ENCODE peak calls at places on chromosomes 3 and 15, in five cellular contexts. V, T, U, K and B are unnamed samples.

GRCh38 chr15:69071265-69071664 is 56.8 kb downstream of the NOX5 start:
- DNase-seq in V (no peak), T (no peak), U (no peak), K (no peak), B (no peak)

GRCh38 chr3:14414841-14415464 is 12.5 kb downstream of the SLC6A6 start:
- DNase-seq in V (no peak), T (no peak), U (no peak), K (no peak), B (no peak)

GRCh38 chr3:135991621-135992020 is 26.1 kb downstream of the PPP2R3A start:
- DNase-seq in V (no peak), T (no peak), U (no peak), K (no peak), B (no peak)

GRCh38 chr3:84943379-84943778 is 15.4 kb upstream of the CADM2 start:
- DNase-seq in V (peak; percentile 7), T (no peak), U (no peak), K (no peak), B (peak; percentile 56)

GRCh38 chr3:57856675-57857074 is 100.6 kb downstream of the SLMAP start:
- DNase-seq in V (peak; percentile 7), T (peak; percentile 31), U (peak; percentile 31), K (peak; percentile 44), B (peak; percentile 24)

GRCh38 chr3:192913540-192913939 is 4.1 kb downstream of the MB21D2 start:
- DNase-seq in V (no peak), T (no peak), U (no peak), K (no peak), B (no peak)

GRCh38 chr3:155568295-155568694 is 176.6 kb downstream of the PLCH1 start:
- DNase-seq in V (no peak), T (no peak), U (no peak), K (no peak), B (no peak)

GRCh38 chr3:187227658-187228258 is 30.5 kb downstream of the RTP1 start:
- DNase-seq in V (no peak), T (no peak), U (peak; percentile 50), K (peak; percentile 86), B (no peak)

GRCh38 chr3:127210654-127210943 is 17.7 kb downstream of the PRR23E start:
- DNase-seq in V (no peak), T (no peak), U (no peak), K (no peak), B (no peak)

GRCh38 chr15:100671858-100672543 is 69.6 kb downstream of the ASB7 start:
- DNase-seq in V (peak; percentile 85), T (peak; percentile 5), U (peak; percentile 62), K (peak; percentile 53), B (peak; percentile 35)

GRCh38 chr3:116474356-116475200 is 29.3 kb upstream of the LSAMP start:
- DNase-seq in V (no peak), T (no peak), U (no peak), K (peak; percentile 17), B (no peak)

GRCh38 chr3:80770106-80771079 is 991.1 kb downstream of the GBE1 start:
- DNase-seq in V (no peak), T (no peak), U (peak; percentile 42), K (no peak), B (peak; percentile 55)

GRCh38 chr15:65980824-65981456 is 111.6 kb downstream of the RAB11A start:
- DNase-seq in V (peak; percentile 66), T (peak; percentile 53), U (peak; percentile 76), K (peak; percentile 79), B (peak; percentile 96)

GRCh38 chr15:69562564-69562963 is 109.9 kb downstream of the RPLP1 start:
- DNase-seq in V (no peak), T (no peak), U (no peak), K (no peak), B (no peak)

GRCh38 chr3:139732729-139733128 is 55.0 kb upstream of the NMNAT3 start:
- DNase-seq in V (no peak), T (no peak), U (no peak), K (no peak), B (no peak)

GRCh38 chr3:25673738-25674298 is 9.1 kb upstream of the TOP2B start:
- DNase-seq in V (no peak), T (no peak), U (no peak), K (no peak), B (no peak)

GRCh38 chr3:99666201-99666600 is 27.8 kb downstream of the COL8A1 start:
- DNase-seq in V (no peak), T (no peak), U (no peak), K (no peak), B (no peak)

GRCh38 chr3:27221264-27221932 is 147.8 kb downstream of the NEK10 start:
- DNase-seq in V (no peak), T (no peak), U (no peak), K (no peak), B (no peak)

GRCh38 chr15:86135030-86135429 is 55.4 kb downstream of the AGBL1 start:
- DNase-seq in V (no peak), T (no peak), U (no peak), K (no peak), B (no peak)

GRCh38 chr3:38098376-38098723 is 38.6 kb downstream of the ACAA1 start:
- DNase-seq in V (no peak), T (no peak), U (no peak), K (no peak), B (no peak)

GRCh38 chr3:73037369-73037699 is 24.1 kb upstream of the EBLN2 start:
- DNase-seq in V (no peak), T (no peak), U (peak; percentile 20), K (peak; percentile 41), B (peak; percentile 40)

GRCh38 chr3:131526801-131527347 is 24.1 kb upstream of the MRPL3 start:
- DNase-seq in V (no peak), T (no peak), U (peak; percentile 59), K (peak; percentile 19), B (peak; percentile 91)

GRCh38 chr3:52842424-52842823 is 7.6 kb upstream of the MUSTN1 start:
- DNase-seq in V (no peak), T (no peak), U (no peak), K (no peak), B (no peak)

GRCh38 chr3:52844290-52844985 is 9.6 kb upstream of the MUSTN1 start:
- DNase-seq in V (no peak), T (no peak), U (no peak), K (no peak), B (no peak)

GRCh38 chr3:52843116-52843865 is 8.5 kb upstream of the MUSTN1 start:
- DNase-seq in V (no peak), T (no peak), U (no peak), K (no peak), B (no peak)

GRCh38 chr3:52845157-52845556 is 10.3 kb upstream of the MUSTN1 start:
- DNase-seq in V (no peak), T (no peak), U (peak; percentile 68), K (peak; percentile 38), B (no peak)

GRCh38 chr3:52843881-52844280 is 9.1 kb upstream of the MUSTN1 start:
- DNase-seq in V (no peak), T (no peak), U (no peak), K (no peak), B (no peak)
- H3K4me2 ChIP-seq in V (no peak overlapping the region), T (no peak overlapping the region), U (no peak overlapping the region), K (no peak overlapping the region), B (no peak overlapping the region)

GRCh38 chr3:157529085-157529484 is 25.9 kb upstream of the VEPH1 start:
- DNase-seq in V (no peak), T (no peak), U (no peak), K (no peak), B (no peak)

GRCh38 chr3:157529751-157530150 is 26.5 kb upstream of the VEPH1 start:
- DNase-seq in V (no peak), T (no peak), U (no peak), K (no peak), B (no peak)

GRCh38 chr3:157526036-157526435 is 22.8 kb upstream of the VEPH1 start:
- DNase-seq in V (no peak), T (no peak), U (peak; percentile 69), K (peak; percentile 53), B (no peak)

GRCh38 chr3:157530637-157531300 is 27.6 kb upstream of the VEPH1 start:
- DNase-seq in V (no peak), T (no peak), U (peak; percentile 34), K (peak; percentile 53), B (no peak)

DNA sequence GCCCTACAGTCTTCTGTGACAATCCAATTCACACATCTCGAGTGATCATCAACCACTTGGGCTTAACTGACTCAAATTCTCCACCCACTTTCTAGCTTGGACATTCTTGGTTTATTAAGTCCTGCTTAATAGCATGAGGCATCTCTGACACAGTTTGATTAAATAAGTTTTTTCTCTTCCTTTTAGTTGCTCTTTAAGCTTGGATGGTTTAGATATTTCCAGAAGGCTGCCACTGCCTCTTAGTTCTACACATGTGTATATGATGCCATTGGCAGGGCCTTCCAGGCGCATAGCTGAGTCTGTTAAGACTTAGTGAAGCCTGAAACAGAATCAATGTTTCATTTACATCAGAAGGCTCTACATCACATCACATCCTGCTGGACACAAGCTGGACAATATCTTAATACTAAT is 24.3 kb upstream of the VEPH1 start:
- DNase-seq in V (no peak), T (no peak), U (peak; percentile 52), K (peak; percentile 50), B (no peak)
- H2AFZ ChIP-seq in V (peak overlapping the region; percentile 30), T (no peak overlapping the region), U (peak overlapping the region; percentile 45), K (no peak overlapping the region), B (no peak overlapping the region)

DNA sequence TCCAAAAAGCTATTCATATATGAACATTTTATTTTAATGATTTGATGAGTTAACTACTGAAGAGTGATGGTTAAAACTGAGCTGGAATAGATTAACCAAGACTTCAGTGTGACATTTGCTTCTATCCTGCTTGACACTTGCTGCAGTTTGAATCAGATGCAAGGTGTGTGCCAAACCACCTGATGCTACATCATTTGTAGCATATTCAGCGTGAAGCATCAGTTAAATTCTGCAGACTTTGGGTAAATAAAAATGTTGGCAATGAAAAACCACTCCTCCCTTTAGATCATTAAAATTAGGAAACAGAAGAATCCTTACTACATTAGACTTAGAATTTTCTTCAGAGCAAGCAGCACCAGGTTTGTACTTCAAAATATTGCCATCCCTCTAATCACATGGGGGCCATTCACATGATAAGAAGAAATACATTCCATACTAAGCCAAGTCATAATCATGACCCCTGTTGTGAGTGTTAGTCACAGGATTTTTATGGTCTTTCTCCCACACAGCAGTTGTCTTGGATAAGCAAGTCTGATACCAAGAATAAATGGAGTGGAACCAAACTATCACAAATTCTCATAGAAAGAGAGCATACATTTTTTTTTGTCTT is 160.7 kb upstream of the TNIK start:
- DNase-seq in V (no peak), T (no peak), U (no peak), K (peak; percentile 64), B (no peak)
- H3K4me2 ChIP-seq in V (no peak overlapping the region), T (no peak overlapping the region), U (no peak overlapping the region), K (no peak overlapping the region), B (no peak overlapping the region)

GRCh38 chr3:196096382-196096953 is 14.6 kb upstream of the TFRC start:
- DNase-seq in V (no peak), T (peak; percentile 68), U (no peak), K (no peak), B (no peak)
- H2AFZ ChIP-seq in V (no peak overlapping the region), T (peak overlapping the region; percentile 97), U (no peak overlapping the region), K (no peak overlapping the region), B (peak overlapping the region; percentile 90)